ENCODE peak calls at places on chromosomes 11 and 22, in eight cellular contexts. A, Q, N, W, B, V, H and U are unnamed samples.
A peak's percentile ranks its signal among the peaks of the same experiment; 100 is the strongest.

GRCh38 chr11:116640641-116641402 is 132.0 kb downstream of the BUD13 start:
- DNase-seq in A (no peak), Q (no peak), N (no peak), W (no peak), B (no peak), V (no peak), H (peak; percentile 36), U (no peak)

GRCh38 chr22:30054067-30054763 is 26.0 kb upstream of the HORMAD2 start:
- DNase-seq in A (no peak), Q (no peak), N (no peak), W (no peak), B (no peak), V (no peak), H (peak; percentile 44), U (no peak)

GRCh38 chr11:132824642-132825041 is 707.7 kb downstream of the OPCML start:
- DNase-seq in A (no peak), Q (no peak), N (no peak), W (no peak), B (no peak), V (no peak), H (no peak), U (no peak)

GRCh38 chr22:35728639-35729308 is 11.1 kb downstream of the APOL5 start:
- DNase-seq in A (no peak), Q (no peak), N (no peak), W (no peak), B (no peak), V (no peak), H (no peak), U (no peak)

GRCh38 chr22:22761963-22762772 is 117.8 kb downstream of the GGTLC2 start:
- DNase-seq in A (no peak), Q (no peak), N (no peak), W (no peak), B (no peak), V (no peak), H (peak; percentile 44), U (no peak)

GRCh38 chr11:10454902-10455631 is at the start of gene AMPD3:
- DNase-seq in A (peak; percentile 88), Q (no peak), N (no peak), W (peak; percentile 65), B (peak; percentile 85), V (peak; percentile 48), H (peak; percentile 50), U (no peak)

GRCh38 chr22:44578516-44579230 is 80.6 kb upstream of the RTL6 start:
- DNase-seq in A (no peak), Q (no peak), N (no peak), W (no peak), B (no peak), V (no peak), H (no peak), U (no peak)

GRCh38 chr22:25900880-25901279 is 158.9 kb downstream of the MYO18B start:
- DNase-seq in A (peak; percentile 14), Q (no peak), N (no peak), W (no peak), B (no peak), V (no peak), H (no peak), U (no peak)

GRCh38 chr11:76806608-76807205 is 23.6 kb downstream of the TSKU start:
- DNase-seq in A (no peak), Q (no peak), N (no peak), W (no peak), B (no peak), V (no peak), H (no peak), U (no peak)

GRCh38 chr11:69374110-69374981 is 80.4 kb downstream of the MYEOV start:
- DNase-seq in A (no peak), Q (no peak), N (peak; percentile 54), W (no peak), B (no peak), V (no peak), H (peak; percentile 82), U (no peak)

GRCh38 chr11:116112031-116112935 is 608.1 kb upstream of the CADM1 start:
- DNase-seq in A (no peak), Q (no peak), N (no peak), W (no peak), B (no peak), V (no peak), H (no peak), U (no peak)

GRCh38 chr11:12787847-12788246 is 113.6 kb downstream of the TEAD1 start:
- DNase-seq in A (no peak), Q (no peak), N (peak; percentile 83), W (no peak), B (no peak), V (no peak), H (no peak), U (no peak)

GRCh38 chr11:47261291-47261800 is 3.5 kb downstream of the NR1H3 start:
- DNase-seq in A (no peak), Q (no peak), N (no peak), W (no peak), B (no peak), V (no peak), H (no peak), U (no peak)

GRCh38 chr11:10809373-10810199 is 860 bp upstream of the EIF4G2 start:
- DNase-seq in A (peak; percentile 61), Q (peak; percentile 34), N (peak; percentile 80), W (no peak), B (peak; percentile 19), V (no peak), H (no peak), U (no peak)

DNA sequence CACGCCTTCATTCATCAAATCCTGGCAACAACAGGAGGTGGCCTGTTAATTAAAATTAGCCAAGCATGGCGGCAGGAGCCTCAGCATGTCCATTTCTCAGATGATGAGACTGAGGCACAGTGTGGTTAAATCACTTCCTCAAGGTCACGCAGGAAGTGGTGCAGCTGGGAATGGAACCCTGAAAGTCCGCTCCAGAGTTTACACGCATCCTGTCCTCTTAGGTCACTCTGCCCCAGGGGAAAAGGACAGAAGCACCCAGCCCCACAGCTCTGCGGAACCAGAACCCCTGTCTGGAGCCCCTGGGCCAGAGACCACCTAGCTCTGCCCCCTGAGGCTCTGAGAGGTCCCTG is 19.6 kb downstream of the RPL3 start:
- DNase-seq in A (no peak), Q (no peak), N (no peak), W (no peak), B (no peak), V (peak; percentile 48), H (no peak), U (no peak)
- TF ChIP-seq POLR2AphosphoS5 in A (no peak), Q (no peak), N (no peak), W (peak; percentile 31), B (no peak), V (no peak), H (no peak), U (no peak)

GRCh38 chr11:119023741-119024140 is 5.2 kb downstream of the TRAPPC4 start:
- DNase-seq in A (no peak), Q (no peak), N (no peak), W (no peak), B (no peak), V (no peak), H (no peak), U (no peak)

GRCh38 chr11:119025978-119026766 is 4.5 kb downstream of the SLC37A4 start:
- DNase-seq in A (no peak), Q (no peak), N (no peak), W (no peak), B (no peak), V (no peak), H (no peak), U (no peak)

GRCh38 chr11:119024430-119025098 is 6.0 kb downstream of the TRAPPC4 start:
- DNase-seq in A (peak; percentile 54), Q (no peak), N (no peak), W (peak; percentile 49), B (no peak), V (no peak), H (no peak), U (no peak)

GRCh38 chr11:119026970-119027369 is 3.7 kb downstream of the SLC37A4 start:
- DNase-seq in A (no peak), Q (no peak), N (no peak), W (peak; percentile 59), B (no peak), V (no peak), H (no peak), U (no peak)

GRCh38 chr11:119025099-119025473 is 5.6 kb downstream of the SLC37A4 start:
- DNase-seq in A (no peak), Q (no peak), N (no peak), W (no peak), B (no peak), V (no peak), H (no peak), U (no peak)
- H3K36me3 ChIP-seq in A (peaks cover 89% of the 10 kb centered on the region), Q (peaks cover 31% of the 10 kb centered on the region), N (peaks cover 19% of the 10 kb centered on the region), W (peaks cover 4% of the 10 kb centered on the region), B (peaks cover 38% of the 10 kb centered on the region), V (peaks cover 9% of the 10 kb centered on the region), H (peaks cover 42% of the 10 kb centered on the region), U (peaks cover 50% of the 10 kb centered on the region)

GRCh38 chr11:18791175-18792065 is at the start of gene PTPN5:
- DNase-seq in A (no peak), Q (no peak), N (no peak), W (no peak), B (no peak), V (no peak), H (peak; percentile 66), U (no peak)
- H3K9ac ChIP-seq in A (no peak within 1 kb of the TSS), Q (peak within 1 kb of the TSS; percentile 36), N (no peak within 1 kb of the TSS), W (no peak within 1 kb of the TSS), B (no peak within 1 kb of the TSS), V (no peak within 1 kb of the TSS), H (no peak within 1 kb of the TSS), U (no peak within 1 kb of the TSS)

DNA sequence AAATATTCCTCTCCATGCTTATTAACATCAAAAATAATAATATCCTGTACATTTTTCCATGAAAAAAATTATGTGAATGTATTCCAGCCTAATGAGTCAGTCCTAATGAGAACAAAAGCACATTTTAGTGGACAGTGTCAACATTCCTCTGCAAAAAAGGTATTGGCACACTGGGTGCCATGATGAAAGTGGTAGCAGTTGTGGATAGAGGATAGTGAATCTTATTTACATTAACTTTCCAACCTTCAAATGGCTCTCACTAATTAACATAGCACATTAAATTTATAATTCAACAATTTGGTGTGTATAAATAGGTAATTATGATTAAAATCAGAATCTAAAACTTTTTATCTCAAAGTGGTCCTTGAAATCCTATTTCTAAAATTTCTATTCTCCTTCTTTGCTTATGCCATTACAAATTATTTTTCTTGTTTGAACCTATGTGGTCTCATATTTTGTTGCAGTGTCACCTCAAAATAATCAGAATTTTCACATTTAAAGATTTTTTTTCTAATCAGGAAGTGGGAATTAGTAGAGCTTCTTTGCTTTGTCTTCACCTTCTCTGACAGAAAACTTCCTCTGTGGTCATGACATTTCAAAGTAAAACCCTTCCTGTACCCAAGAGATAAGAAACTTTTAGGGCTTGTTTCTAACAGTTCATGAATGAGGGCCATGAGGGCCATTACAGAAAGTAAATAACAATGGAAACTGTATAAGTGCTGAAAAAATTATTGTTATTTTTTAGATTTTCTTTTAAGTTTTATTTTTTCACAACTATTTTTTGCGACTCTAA is 18.7 kb downstream of the SOX6 start:
- DNase-seq in A (peak; percentile 88), Q (no peak), N (no peak), W (no peak), B (no peak), V (no peak), H (no peak), U (no peak)
- TF ChIP-seq POLR2AphosphoS5 in A (peak; percentile 73), Q (no peak), N (no peak), W (no peak), B (no peak), V (no peak), H (no peak), U (no peak)

DNA sequence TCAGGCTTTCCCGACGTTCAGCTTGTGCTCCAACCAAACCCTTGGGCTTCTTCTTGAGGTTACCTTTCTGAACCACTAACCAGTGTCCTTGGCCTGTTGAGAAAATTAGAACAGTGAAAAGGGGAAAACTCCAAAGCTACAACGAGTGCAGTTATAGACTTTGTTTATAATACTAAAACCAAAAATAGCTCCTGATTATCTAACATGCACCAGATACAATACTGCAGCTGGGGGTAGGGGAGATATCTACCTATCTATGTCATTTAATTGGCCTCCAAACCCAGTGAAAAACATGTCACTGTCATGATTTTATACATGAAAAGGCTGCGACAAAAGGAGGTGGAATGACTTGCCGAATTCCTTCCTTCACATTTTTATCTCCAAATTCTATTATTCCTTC is 11.9 kb downstream of the XRRA1 start:
- DNase-seq in A (no peak), Q (no peak), N (no peak), W (no peak), B (no peak), V (no peak), H (no peak), U (no peak)
- H3K36me3 ChIP-seq in A (peaks cover 76% of the 10 kb centered on the region), Q (no peaks in the 10 kb centered on the region), N (peaks cover 4% of the 10 kb centered on the region), W (peaks cover 12% of the 10 kb centered on the region), B (peaks cover 16% of the 10 kb centered on the region), V (peaks cover 2% of the 10 kb centered on the region), H (peaks cover 77% of the 10 kb centered on the region), U (peaks cover 8% of the 10 kb centered on the region)